ENCODE peak calls at places on chromosomes 6 and 20, in ten cellular contexts. A, P, E, Y, I, D, J, G, Q and O are unnamed samples.

GRCh38 chr6:53828971-53829697 is 34.3 kb downstream of the LRRC1 start:
- DNase-seq in D (no peak), A (no peak), G (no peak), J (no peak), Q (no peak), P (peak; percentile 33), I (no peak), Y (no peak), E (no peak), O (no peak)

GRCh38 chr20:47764154-47764734 is 21.0 kb downstream of the SULF2 start:
- DNase-seq in Y (no peak), P (no peak), D (no peak), A (peak; percentile 16), G (no peak), Q (no peak), I (no peak), J (no peak), E (no peak), O (no peak)

GRCh38 chr6:116419069-116419468 is 42.1 kb upstream of the CALHM6 start:
- DNase-seq in Y (no peak), G (no peak), Q (no peak), J (no peak), D (no peak), P (no peak), I (no peak), A (no peak), E (no peak), O (no peak)

GRCh38 chr6:44664716-44665115 is 277.2 kb downstream of the CDC5L start:
- DNase-seq in D (no peak), P (no peak), A (no peak), J (no peak), G (no peak), Q (peak; percentile 54), E (no peak), Y (no peak), I (no peak), O (no peak)

GRCh38 chr6:109772961-109773431 is 81.9 kb downstream of the FIG4 start:
- DNase-seq in Y (no peak), I (peak; percentile 74), Q (no peak), J (no peak), D (no peak), A (no peak), P (no peak), E (no peak), G (peak; percentile 85), O (no peak)

GRCh38 chr6:71406871-71407860 is 118.6 kb downstream of the OGFRL1 start:
- DNase-seq in G (no peak), P (no peak), A (no peak), Y (peak; percentile 64), I (no peak), Q (no peak), J (no peak), D (no peak), E (no peak), O (no peak)

GRCh38 chr6:35203680-35204079 is 10.1 kb upstream of the SCUBE3 start:
- DNase-seq in A (no peak), Q (no peak), G (no peak), Y (no peak), D (no peak), I (no peak), J (no peak), P (no peak), E (no peak), O (no peak)

GRCh38 chr6:99887066-99887465 is 107.0 kb downstream of the MCHR2 start:
- DNase-seq in I (no peak), Q (no peak), A (no peak), D (no peak), E (no peak), G (no peak), J (no peak), Y (no peak), P (no peak), O (no peak)

GRCh38 chr6:167499161-167499660 is 174.3 kb downstream of the TTLL2 start:
- DNase-seq in P (peak; percentile 52), I (no peak), J (no peak), G (no peak), A (no peak), E (peak; percentile 71), Y (no peak), D (no peak), Q (no peak), O (no peak)

GRCh38 chr6:167504412-167504961 is 179.6 kb downstream of the TTLL2 start:
- DNase-seq in I (no peak), Q (no peak), E (no peak), G (no peak), J (no peak), P (no peak), A (no peak), Y (no peak), D (no peak), O (no peak)

GRCh38 chr6:167500961-167501360 is 176.1 kb downstream of the TTLL2 start:
- DNase-seq in P (no peak), Q (no peak), J (no peak), Y (no peak), I (no peak), E (no peak), D (no peak), A (no peak), G (no peak), O (no peak)

GRCh38 chr6:167502471-167502870 is 177.6 kb downstream of the TTLL2 start:
- DNase-seq in Y (no peak), P (no peak), G (no peak), Q (no peak), A (no peak), I (no peak), D (no peak), J (no peak), E (no peak), O (no peak)

DNA sequence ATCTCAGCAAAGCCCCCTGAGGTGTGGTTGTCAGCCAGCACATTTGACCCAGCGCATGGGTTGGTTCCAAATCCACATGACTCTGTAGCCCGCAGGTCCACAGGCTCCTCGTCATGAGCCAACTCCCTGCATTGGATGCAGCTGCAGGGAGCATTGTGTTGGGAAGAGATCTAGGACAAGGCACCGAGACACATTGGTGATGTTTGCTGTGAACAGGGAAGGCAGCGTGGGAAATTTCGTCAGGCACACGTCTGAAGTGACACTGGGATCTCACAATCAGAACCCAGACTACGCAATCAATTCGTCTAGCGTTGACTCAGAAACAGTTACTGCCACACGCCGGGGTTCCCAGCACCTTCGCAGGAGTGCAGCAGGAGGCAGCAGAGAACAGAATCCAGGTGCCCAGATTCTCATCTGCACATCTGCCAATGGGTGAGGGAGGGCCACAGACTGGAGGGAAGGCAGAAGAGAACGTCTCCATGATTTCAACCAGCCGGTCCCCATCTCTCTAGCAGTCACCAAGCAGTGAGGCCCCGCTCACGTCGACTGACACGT is 177.0 kb downstream of the TTLL2 start:
- DNase-seq in P (peak; percentile 77), J (no peak), I (peak; percentile 77), A (no peak), E (peak; percentile 78), Y (peak; percentile 61), D (no peak), Q (peak; percentile 41), G (no peak), O (no peak)
- TF ChIP-seq CTCF in P (peak; percentile 93), J (peak; percentile 8), I (peak; percentile 84), A (no peak), E (peak; percentile 39), Y (peak; percentile 65), D (no peak), Q (peak; percentile 55), G (no peak), O (peak; percentile 9)

DNA sequence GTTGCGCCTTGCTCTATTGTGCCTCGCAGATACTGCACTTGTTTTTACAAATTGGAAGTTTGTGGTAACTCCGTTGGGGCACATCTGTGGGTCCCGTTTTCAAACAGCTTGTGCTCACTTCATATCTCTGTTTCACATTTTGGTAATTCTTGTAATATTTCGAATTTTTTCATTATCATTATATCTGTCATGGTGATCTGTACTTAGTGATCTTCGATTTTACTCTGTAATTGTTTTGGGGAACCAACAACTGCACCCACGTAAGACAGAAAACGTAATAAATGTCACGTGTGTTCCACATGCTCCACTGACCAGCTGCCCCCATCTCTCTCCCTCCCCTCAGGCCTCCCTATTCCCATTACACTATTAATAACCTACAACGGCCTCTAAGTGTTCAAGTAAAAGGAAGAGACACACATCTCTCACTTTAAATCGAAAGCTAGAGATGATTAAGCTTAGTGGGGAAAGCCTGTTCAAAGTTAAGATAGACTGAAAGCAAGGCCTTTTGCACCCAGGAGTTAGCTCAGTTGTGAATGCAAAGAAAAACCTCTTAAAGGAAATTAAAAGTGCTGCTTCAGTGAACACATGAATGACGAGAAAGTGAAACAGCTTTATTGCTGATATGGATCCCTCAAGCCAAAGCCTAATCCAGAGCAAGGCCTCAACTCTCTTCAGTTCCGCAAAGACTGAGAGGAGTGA is 26.9 kb downstream of the TTLL2 start:
- DNase-seq in Q (no peak), G (no peak), J (no peak), I (no peak), D (no peak), P (no peak), Y (no peak), E (no peak), A (no peak), O (no peak)
- H3K4me3 ChIP-seq in Q (peak overlapping the region; percentile 54), G (no peak overlapping the region), J (no peak overlapping the region), I (no peak overlapping the region), D (no peak overlapping the region), P (no peak overlapping the region), Y (no peak overlapping the region), E (no peak overlapping the region), A (no peak overlapping the region), O (no peak overlapping the region)

DNA sequence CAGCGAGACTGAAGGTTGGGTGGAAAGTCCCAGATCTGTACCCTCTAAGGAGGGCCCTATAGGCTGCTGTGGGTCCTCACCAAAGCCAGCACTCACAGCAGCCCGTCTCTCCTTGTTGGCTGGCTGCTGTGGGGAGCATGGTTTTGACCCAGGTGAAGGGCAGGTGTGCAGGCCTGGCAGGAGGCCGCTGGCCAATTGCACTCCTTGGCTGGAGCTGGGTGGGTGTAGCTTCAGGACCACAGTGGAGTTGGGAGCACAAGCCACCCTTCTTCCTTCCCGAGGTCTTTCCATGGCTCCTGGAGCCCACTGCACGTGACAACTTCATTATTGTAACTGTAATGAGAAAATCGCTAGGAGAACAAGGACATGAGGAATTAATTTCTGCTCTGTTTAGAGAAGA is 287.7 kb upstream of the FOXQ1 start:
- DNase-seq in D (no peak), A (no peak), G (no peak), E (no peak), I (no peak), P (no peak), Y (no peak), Q (no peak), J (no peak), O (no peak)
- H3K36me3 ChIP-seq in D (no peaks in the 10 kb centered on the region), A (no peaks in the 10 kb centered on the region), G (no peaks in the 10 kb centered on the region), E (no peaks in the 10 kb centered on the region), I (no peaks in the 10 kb centered on the region), P (no peaks in the 10 kb centered on the region), Y (no peaks in the 10 kb centered on the region), Q (no peaks in the 10 kb centered on the region), J (no peaks in the 10 kb centered on the region), O (no peaks in the 10 kb centered on the region)

GRCh38 chr6:88967891-88968290 is 4.5 kb upstream of the RNGTT start:
- DNase-seq in Q (no peak), D (no peak), E (no peak), I (no peak), J (no peak), Y (no peak), G (no peak), P (no peak), A (no peak), O (no peak)

GRCh38 chr6:88964509-88964908 is 1.1 kb upstream of the RNGTT start:
- DNase-seq in P (no peak), J (no peak), A (peak; percentile 16), Y (no peak), Q (no peak), D (no peak), E (no peak), G (no peak), I (no peak), O (no peak)

GRCh38 chr6:88965691-88966090 is 2.3 kb upstream of the RNGTT start:
- DNase-seq in A (no peak), P (no peak), E (no peak), Q (no peak), Y (peak; percentile 52), G (no peak), D (no peak), I (no peak), J (no peak), O (no peak)

GRCh38 chr6:88958842-88959241 is 4.6 kb downstream of the RNGTT start:
- DNase-seq in E (no peak), A (no peak), G (no peak), Q (no peak), Y (no peak), J (no peak), P (no peak), I (no peak), D (no peak), O (no peak)

DNA sequence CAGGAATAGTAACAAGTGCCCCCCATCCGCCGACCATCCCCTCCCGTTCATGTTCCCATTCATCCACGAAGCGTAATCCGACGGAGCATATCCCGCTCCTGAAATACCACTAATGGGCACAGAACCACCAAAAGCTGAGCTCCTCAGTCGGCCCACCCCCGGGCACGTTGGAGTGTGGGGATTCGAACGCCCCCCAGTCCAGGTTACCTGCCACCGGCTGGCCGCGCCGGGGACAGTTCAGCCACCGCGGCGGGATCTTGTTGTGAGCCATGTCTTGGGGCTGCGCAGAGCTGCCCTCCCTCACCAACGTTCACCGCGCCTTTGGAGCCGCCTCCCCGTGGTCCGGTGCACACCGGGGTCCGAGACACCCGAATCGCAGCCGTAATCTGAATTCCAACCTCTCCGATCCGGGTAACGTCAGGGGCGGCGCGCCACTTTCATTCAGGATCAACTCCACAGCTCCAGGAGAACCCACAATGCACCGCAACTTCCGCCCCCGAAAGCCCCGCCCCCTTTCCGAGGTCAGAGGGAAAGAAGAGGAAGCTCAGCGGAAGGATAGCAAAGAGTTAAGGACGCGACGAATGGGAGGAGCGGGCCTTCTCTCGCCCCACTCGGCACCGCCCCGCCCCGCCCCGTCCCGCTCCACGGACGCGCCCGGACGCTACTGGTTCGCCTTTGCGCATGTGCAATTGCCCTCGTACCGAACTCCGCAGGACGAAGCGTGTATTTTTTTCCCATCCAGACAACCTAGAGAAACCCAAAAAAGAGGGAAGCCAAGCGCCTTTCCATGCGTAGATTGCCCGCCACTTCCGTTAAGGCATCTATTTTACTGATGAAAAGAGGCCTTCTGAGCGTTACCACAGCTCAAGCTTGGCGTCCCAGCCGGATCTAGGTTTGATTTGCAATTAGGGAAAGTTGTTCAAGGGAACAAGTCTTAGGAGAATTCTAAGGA is at the start of gene RNGTT:
- DNase-seq in P (peak; percentile 97), Y (peak; percentile 99), J (peak; percentile 88), E (peak; percentile 99), D (peak; percentile 99), A (peak; percentile 97), G (peak; percentile 99), Q (peak; percentile 99), I (peak; percentile 99), O (peak; percentile 94)
- TF ChIP-seq CTCF in P (peak; percentile 15), Y (no peak), J (no peak), E (no peak), D (no peak), A (peak; percentile 31), G (no peak), Q (no peak), I (no peak), O (no peak)